ENCODE peak calls at places on chromosome 15, in five cellular contexts. One of them, this sample, is unnamed. For H3K9me3, the result is how much of the 10 kb centered on the place peaks cover.

GRCh38 chr15:68682906-68683490 is 104.2 kb downstream of the CORO2B start:
- DNase-seq in upper lobe of right lung: peak
- DNase-seq in ovary: peak
- DNase-seq in body of pancreas: no peak
- DNase-seq in keratinocyte: no peak
- DNase-seq in this sample: no peak

GRCh38 chr15:35448294-35448693 is 97.7 kb downstream of the DPH6 start:
- DNase-seq in upper lobe of right lung: no peak
- DNase-seq in ovary: no peak
- DNase-seq in body of pancreas: no peak
- DNase-seq in keratinocyte: no peak
- DNase-seq in this sample: no peak

GRCh38 chr15:73352082-73352481 is 16.7 kb downstream of the HCN4 start:
- DNase-seq in upper lobe of right lung: no peak
- DNase-seq in ovary: no peak
- DNase-seq in body of pancreas: peak
- DNase-seq in keratinocyte: no peak
- DNase-seq in this sample: peak

GRCh38 chr15:90774731-90775521 is 57.8 kb downstream of the BLM start:
- DNase-seq in upper lobe of right lung: no peak
- DNase-seq in ovary: no peak
- DNase-seq in body of pancreas: no peak
- DNase-seq in keratinocyte: peak
- DNase-seq in this sample: no peak

GRCh38 chr15:24734391-24734790 is 58.8 kb downstream of the NPAP1 start:
- DNase-seq in upper lobe of right lung: no peak
- DNase-seq in ovary: no peak
- DNase-seq in body of pancreas: no peak
- DNase-seq in keratinocyte: no peak
- DNase-seq in this sample: no peak

GRCh38 chr15:66789029-66790025 is 87.3 kb downstream of the SMAD6 start:
- DNase-seq in upper lobe of right lung: peak
- DNase-seq in ovary: peak
- DNase-seq in body of pancreas: peak
- DNase-seq in keratinocyte: no peak
- DNase-seq in this sample: peak

GRCh38 chr15:63596666-63597032 is 538 bp upstream of the FBXL22 start:
- DNase-seq in upper lobe of right lung: no peak
- DNase-seq in ovary: no peak
- DNase-seq in body of pancreas: no peak
- DNase-seq in keratinocyte: no peak
- DNase-seq in this sample: no peak

GRCh38 chr15:29795610-29796009 is 26.7 kb downstream of the TJP1 start:
- DNase-seq in upper lobe of right lung: no peak
- DNase-seq in ovary: no peak
- DNase-seq in body of pancreas: no peak
- DNase-seq in keratinocyte: no peak
- DNase-seq in this sample: no peak

GRCh38 chr15:66188464-66188863 is 65.1 kb downstream of the MEGF11 start:
- DNase-seq in upper lobe of right lung: peak
- DNase-seq in ovary: no peak
- DNase-seq in body of pancreas: no peak
- DNase-seq in keratinocyte: no peak
- DNase-seq in this sample: no peak

GRCh38 chr15:66170042-66170441 is 83.5 kb downstream of the MEGF11 start:
- DNase-seq in upper lobe of right lung: no peak
- DNase-seq in ovary: no peak
- DNase-seq in body of pancreas: no peak
- DNase-seq in keratinocyte: no peak
- DNase-seq in this sample: no peak

GRCh38 chr15:75167588-75168076 is 34.0 kb upstream of the C15orf39 start:
- DNase-seq in upper lobe of right lung: no peak
- DNase-seq in ovary: no peak
- DNase-seq in body of pancreas: no peak
- DNase-seq in keratinocyte: peak
- DNase-seq in this sample: no peak

GRCh38 chr15:67820992-67821783 is 4.1 kb upstream of the SKOR1 start:
- DNase-seq in upper lobe of right lung: peak
- DNase-seq in ovary: peak
- DNase-seq in body of pancreas: peak
- DNase-seq in keratinocyte: no peak
- DNase-seq in this sample: peak

GRCh38 chr15:97501291-97501690 is 459.2 kb upstream of the ARRDC4 start:
- DNase-seq in upper lobe of right lung: no peak
- DNase-seq in ovary: no peak
- DNase-seq in body of pancreas: no peak
- DNase-seq in keratinocyte: no peak
- DNase-seq in this sample: no peak

GRCh38 chr15:45376300-45376928 is 1.9 kb downstream of the GATM start:
- DNase-seq in upper lobe of right lung: no peak
- DNase-seq in ovary: no peak
- DNase-seq in body of pancreas: no peak
- DNase-seq in keratinocyte: no peak
- DNase-seq in this sample: no peak

GRCh38 chr15:69031013-69032001 is 16.8 kb downstream of the NOX5 start:
- DNase-seq in upper lobe of right lung: peak
- DNase-seq in ovary: peak
- DNase-seq in body of pancreas: peak
- DNase-seq in keratinocyte: no peak
- DNase-seq in this sample: peak

GRCh38 chr15:64524778-64525177 is 64.4 kb downstream of the ZNF609 start:
- DNase-seq in upper lobe of right lung: no peak
- DNase-seq in ovary: no peak
- DNase-seq in body of pancreas: no peak
- DNase-seq in keratinocyte: no peak
- DNase-seq in this sample: no peak

GRCh38 chr15:63299981-63300575 is 22.7 kb downstream of the APH1B start:
- DNase-seq in upper lobe of right lung: no peak
- DNase-seq in ovary: no peak
- DNase-seq in body of pancreas: no peak
- DNase-seq in keratinocyte: no peak
- DNase-seq in this sample: no peak

GRCh38 chr15:41877631-41878354 is 16.1 kb downstream of the SPTBN5 start:
- DNase-seq in upper lobe of right lung: no peak
- DNase-seq in ovary: no peak
- DNase-seq in body of pancreas: no peak
- DNase-seq in keratinocyte: no peak
- DNase-seq in this sample: no peak

GRCh38 chr15:62067448-62068044 is 769 bp downstream of the C2CD4A start:
- DNase-seq in upper lobe of right lung: peak
- DNase-seq in ovary: peak
- DNase-seq in body of pancreas: peak
- DNase-seq in keratinocyte: no peak
- DNase-seq in this sample: peak

GRCh38 chr15:70876683-70877082 is 15.6 kb downstream of the THAP10 start:
- DNase-seq in upper lobe of right lung: no peak
- DNase-seq in ovary: no peak
- DNase-seq in body of pancreas: no peak
- DNase-seq in keratinocyte: no peak
- DNase-seq in this sample: no peak

GRCh38 chr15:40790723-40791122 is 16.2 kb upstream of the ZFYVE19 start:
- DNase-seq in upper lobe of right lung: no peak
- DNase-seq in ovary: no peak
- DNase-seq in body of pancreas: no peak
- DNase-seq in keratinocyte: no peak
- DNase-seq in this sample: no peak

GRCh38 chr15:69304176-69304533 is 5.4 kb downstream of the PAQR5 start:
- DNase-seq in upper lobe of right lung: peak
- DNase-seq in ovary: no peak
- DNase-seq in body of pancreas: no peak
- DNase-seq in keratinocyte: no peak
- DNase-seq in this sample: no peak

GRCh38 chr15:71937650-71938311 is 127.4 kb downstream of the NR2E3 start:
- DNase-seq in upper lobe of right lung: no peak
- DNase-seq in ovary: no peak
- DNase-seq in body of pancreas: no peak
- DNase-seq in keratinocyte: no peak
- DNase-seq in this sample: no peak

GRCh38 chr15:47294765-47295259 is 422.5 kb upstream of the SEMA6D start:
- DNase-seq in upper lobe of right lung: no peak
- DNase-seq in ovary: no peak
- DNase-seq in body of pancreas: no peak
- DNase-seq in keratinocyte: no peak
- DNase-seq in this sample: no peak
- H3K27ac ChIP-seq in upper lobe of right lung: no peak
- H3K27ac ChIP-seq in ovary: no peak
- H3K27ac ChIP-seq in body of pancreas: no peak
- H3K27ac ChIP-seq in keratinocyte: no peak
- H3K27ac ChIP-seq in this sample: no peak

GRCh38 chr15:46413799-46414198 is 779.0 kb downstream of the SQOR start:
- DNase-seq in upper lobe of right lung: no peak
- DNase-seq in ovary: no peak
- DNase-seq in body of pancreas: no peak
- DNase-seq in keratinocyte: no peak
- DNase-seq in this sample: no peak

GRCh38 chr15:46411900-46412299 is 777.1 kb downstream of the SQOR start:
- DNase-seq in upper lobe of right lung: no peak
- DNase-seq in ovary: no peak
- DNase-seq in body of pancreas: no peak
- DNase-seq in keratinocyte: no peak
- DNase-seq in this sample: no peak

GRCh38 chr15:46408312-46408711 is 773.5 kb downstream of the SQOR start:
- DNase-seq in upper lobe of right lung: no peak
- DNase-seq in ovary: no peak
- DNase-seq in body of pancreas: no peak
- DNase-seq in keratinocyte: no peak
- DNase-seq in this sample: peak

GRCh38 chr15:46409879-46410278 is 775.0 kb downstream of the SQOR start:
- DNase-seq in upper lobe of right lung: no peak
- DNase-seq in ovary: no peak
- DNase-seq in body of pancreas: no peak
- DNase-seq in keratinocyte: no peak
- DNase-seq in this sample: no peak

GRCh38 chr15:46410681-46411080 is 775.9 kb downstream of the SQOR start:
- DNase-seq in upper lobe of right lung: no peak
- DNase-seq in ovary: no peak
- DNase-seq in body of pancreas: no peak
- DNase-seq in keratinocyte: no peak
- DNase-seq in this sample: no peak
- H3K9me3 ChIP-seq in upper lobe of right lung: under half
- H3K9me3 ChIP-seq in ovary: under half
- H3K9me3 ChIP-seq in body of pancreas: under half
- H3K9me3 ChIP-seq in keratinocyte: under half
- H3K9me3 ChIP-seq in this sample: under half

DNA sequence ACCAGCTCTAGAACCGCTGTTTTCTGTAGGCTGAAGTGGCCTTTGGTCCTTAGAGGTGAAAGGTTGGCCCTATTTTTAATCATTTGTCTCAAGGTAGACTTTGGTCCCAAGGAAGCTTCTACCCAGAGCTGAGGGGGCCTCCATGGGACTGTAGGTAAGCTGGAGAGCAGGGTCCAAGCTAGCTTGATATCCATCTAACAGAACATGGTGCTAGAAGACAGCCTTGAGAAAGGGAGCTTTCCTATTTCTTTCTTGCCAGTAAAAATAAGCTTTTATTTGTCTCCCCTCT is 3.6 kb upstream of the TNFAIP8L3 start:
- DNase-seq in upper lobe of right lung: no peak
- DNase-seq in ovary: no peak
- DNase-seq in body of pancreas: no peak
- DNase-seq in keratinocyte: no peak
- DNase-seq in this sample: no peak
- H3K27ac ChIP-seq in upper lobe of right lung: no peak
- H3K27ac ChIP-seq in ovary: no peak
- H3K27ac ChIP-seq in body of pancreas: no peak
- H3K27ac ChIP-seq in keratinocyte: no peak
- H3K27ac ChIP-seq in this sample: no peak

GRCh38 chr15:47292638-47293037 is 424.7 kb upstream of the SEMA6D start:
- DNase-seq in upper lobe of right lung: no peak
- DNase-seq in ovary: no peak
- DNase-seq in body of pancreas: no peak
- DNase-seq in keratinocyte: no peak
- DNase-seq in this sample: no peak
- H3K9me3 ChIP-seq in upper lobe of right lung: under half
- H3K9me3 ChIP-seq in ovary: under half
- H3K9me3 ChIP-seq in body of pancreas: under half
- H3K9me3 ChIP-seq in keratinocyte: under half
- H3K9me3 ChIP-seq in this sample: under half

DNA sequence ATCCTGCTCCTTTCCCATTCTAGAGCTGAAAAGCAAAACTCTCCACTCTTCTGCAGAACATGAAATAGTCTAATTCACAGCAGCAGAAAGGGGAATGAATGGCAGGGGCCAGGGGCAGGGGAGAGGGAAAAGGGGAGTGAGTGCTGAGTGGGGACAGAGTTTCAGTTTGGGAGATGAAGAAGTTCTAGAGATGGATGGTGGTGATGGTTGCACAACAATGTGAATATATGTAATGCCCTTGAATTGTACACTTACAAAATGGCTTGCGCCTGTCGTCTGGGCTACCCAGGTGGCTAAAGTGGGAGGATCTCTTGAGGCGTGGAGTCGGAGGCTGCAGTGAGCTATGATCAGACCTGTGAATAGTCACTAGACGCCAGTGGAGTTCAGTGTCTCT is 78.5 kb upstream of the MEF2A start:
- DNase-seq in upper lobe of right lung: no peak
- DNase-seq in ovary: no peak
- DNase-seq in body of pancreas: no peak
- DNase-seq in keratinocyte: no peak
- DNase-seq in this sample: no peak
- H3K27ac ChIP-seq in upper lobe of right lung: peak
- H3K27ac ChIP-seq in ovary: peak
- H3K27ac ChIP-seq in body of pancreas: no peak
- H3K27ac ChIP-seq in keratinocyte: no peak
- H3K27ac ChIP-seq in this sample: peak

This sample was measured in right cardiac atrium.